ENCODE peak calls at places on chromosomes 12 and 14, in six cellular contexts. One of them, this sample, is unnamed.

GRCh38 chr12:57985685-57986084 is 44.3 kb downstream of the ATP23 start:
- ATAC-seq in GM23338: no peak
- ATAC-seq in HCT116: no peak
- ATAC-seq in GM12878: no peak
- ATAC-seq in upper lobe of left lung: no peak
- ATAC-seq in HepG2: no peak
- ATAC-seq in this sample: no peak

GRCh38 chr14:38837333-38838048 is 265.5 kb downstream of the SEC23A start:
- ATAC-seq in GM23338: peak
- ATAC-seq in HCT116: peak
- ATAC-seq in GM12878: no peak
- ATAC-seq in upper lobe of left lung: peak
- ATAC-seq in HepG2: peak
- ATAC-seq in this sample: no peak

GRCh38 chr14:69138189-69138535 is 14.8 kb downstream of the DCAF5 start:
- ATAC-seq in GM23338: no peak
- ATAC-seq in HCT116: no peak
- ATAC-seq in GM12878: no peak
- ATAC-seq in upper lobe of left lung: peak
- ATAC-seq in HepG2: no peak
- ATAC-seq in this sample: peak

GRCh38 chr12:98172304-98172703 is 343.1 kb upstream of the TMPO start:
- ATAC-seq in GM23338: no peak
- ATAC-seq in HCT116: no peak
- ATAC-seq in GM12878: no peak
- ATAC-seq in upper lobe of left lung: no peak
- ATAC-seq in HepG2: no peak
- ATAC-seq in this sample: no peak

GRCh38 chr14:70871863-70872677 is 35.2 kb upstream of the PCNX1 start:
- ATAC-seq in GM23338: no peak
- ATAC-seq in HCT116: no peak
- ATAC-seq in GM12878: peak
- ATAC-seq in upper lobe of left lung: no peak
- ATAC-seq in HepG2: peak
- ATAC-seq in this sample: no peak

GRCh38 chr12:21940972-21941521 is at the start of gene ABCC9:
- ATAC-seq in GM23338: peak
- ATAC-seq in HCT116: no peak
- ATAC-seq in GM12878: no peak
- ATAC-seq in upper lobe of left lung: peak
- ATAC-seq in HepG2: peak
- ATAC-seq in this sample: peak

GRCh38 chr12:11661491-11662085 is 12.1 kb downstream of the ETV6 start:
- ATAC-seq in GM23338: peak
- ATAC-seq in HCT116: no peak
- ATAC-seq in GM12878: no peak
- ATAC-seq in upper lobe of left lung: peak
- ATAC-seq in HepG2: no peak
- ATAC-seq in this sample: no peak

GRCh38 chr14:72476657-72477499 is 417.0 kb downstream of the DPF3 start:
- ATAC-seq in GM23338: no peak
- ATAC-seq in HCT116: peak
- ATAC-seq in GM12878: peak
- ATAC-seq in upper lobe of left lung: peak
- ATAC-seq in HepG2: no peak
- ATAC-seq in this sample: no peak

GRCh38 chr12:103858953-103859601 is 18.0 kb upstream of the NT5DC3 start:
- ATAC-seq in GM23338: no peak
- ATAC-seq in HCT116: peak
- ATAC-seq in GM12878: no peak
- ATAC-seq in upper lobe of left lung: peak
- ATAC-seq in HepG2: peak
- ATAC-seq in this sample: peak

GRCh38 chr14:101813171-101813759 is 51.8 kb downstream of the PPP2R5C start:
- ATAC-seq in GM23338: no peak
- ATAC-seq in HCT116: no peak
- ATAC-seq in GM12878: no peak
- ATAC-seq in upper lobe of left lung: peak
- ATAC-seq in HepG2: no peak
- ATAC-seq in this sample: peak

GRCh38 chr12:118055144-118055557 is 5.8 kb downstream of the WSB2 start:
- ATAC-seq in GM23338: peak
- ATAC-seq in HCT116: peak
- ATAC-seq in GM12878: peak
- ATAC-seq in upper lobe of left lung: peak
- ATAC-seq in HepG2: peak
- ATAC-seq in this sample: no peak

GRCh38 chr12:125434936-125435443 is 369.8 kb downstream of the AACS start:
- ATAC-seq in GM23338: no peak
- ATAC-seq in HCT116: no peak
- ATAC-seq in GM12878: peak
- ATAC-seq in upper lobe of left lung: no peak
- ATAC-seq in HepG2: no peak
- ATAC-seq in this sample: no peak

GRCh38 chr12:14841761-14842160 is 1.6 kb downstream of the ART4 start:
- ATAC-seq in GM23338: no peak
- ATAC-seq in HCT116: no peak
- ATAC-seq in GM12878: no peak
- ATAC-seq in upper lobe of left lung: peak
- ATAC-seq in HepG2: peak
- ATAC-seq in this sample: peak

GRCh38 chr14:56150645-56151345 is 32.6 kb downstream of the PELI2 start:
- ATAC-seq in GM23338: peak
- ATAC-seq in HCT116: peak
- ATAC-seq in GM12878: no peak
- ATAC-seq in upper lobe of left lung: no peak
- ATAC-seq in HepG2: no peak
- ATAC-seq in this sample: no peak

GRCh38 chr12:31896514-31897039 is 62.6 kb upstream of the RESF1 start:
- ATAC-seq in GM23338: no peak
- ATAC-seq in HCT116: no peak
- ATAC-seq in GM12878: peak
- ATAC-seq in upper lobe of left lung: peak
- ATAC-seq in HepG2: no peak
- ATAC-seq in this sample: peak

GRCh38 chr12:69703146-69703642 is 4.1 kb upstream of the BEST3 start:
- ATAC-seq in GM23338: peak
- ATAC-seq in HCT116: no peak
- ATAC-seq in GM12878: no peak
- ATAC-seq in upper lobe of left lung: no peak
- ATAC-seq in HepG2: no peak
- ATAC-seq in this sample: no peak

GRCh38 chr14:103879570-103880333 is 32.4 kb upstream of the PPP1R13B start:
- ATAC-seq in GM23338: peak
- ATAC-seq in HCT116: peak
- ATAC-seq in GM12878: no peak
- ATAC-seq in upper lobe of left lung: peak
- ATAC-seq in HepG2: peak
- ATAC-seq in this sample: peak

GRCh38 chr12:104155711-104156555 is 17.9 kb upstream of the NFYB start:
- ATAC-seq in GM23338: no peak
- ATAC-seq in HCT116: no peak
- ATAC-seq in GM12878: no peak
- ATAC-seq in upper lobe of left lung: no peak
- ATAC-seq in HepG2: no peak
- ATAC-seq in this sample: no peak

GRCh38 chr12:113332688-113333087 is 2.2 kb downstream of the SLC8B1 start:
- ATAC-seq in GM23338: no peak
- ATAC-seq in HCT116: no peak
- ATAC-seq in GM12878: no peak
- ATAC-seq in upper lobe of left lung: no peak
- ATAC-seq in HepG2: no peak
- ATAC-seq in this sample: no peak

DNA sequence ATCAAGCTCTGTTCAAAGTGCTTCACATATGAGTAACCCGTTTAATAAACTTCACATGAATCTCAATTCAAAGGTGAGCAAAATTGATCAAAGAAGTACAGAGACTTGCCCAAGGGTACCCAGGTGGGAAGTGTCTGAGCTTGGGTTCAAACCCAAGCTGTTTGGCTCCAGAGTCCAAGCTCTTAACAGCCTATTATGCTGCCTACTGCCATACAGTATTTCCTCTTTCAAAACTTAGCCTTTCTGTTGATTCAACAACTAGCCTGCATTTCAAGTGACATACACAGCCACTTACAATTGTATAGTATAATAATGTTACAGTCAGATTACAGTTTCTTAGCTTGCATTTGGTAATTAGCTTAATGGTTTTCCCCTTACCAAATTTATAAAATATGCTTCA is 29.7 kb downstream of the FRMD6 start:
- ATAC-seq in GM23338: no peak
- ATAC-seq in HCT116: no peak
- ATAC-seq in GM12878: no peak
- ATAC-seq in upper lobe of left lung: no peak
- ATAC-seq in HepG2: peak
- ATAC-seq in this sample: no peak
- TF ChIP-seq POLR2AphosphoS5 in GM23338: no peak
- TF ChIP-seq POLR2AphosphoS5 in HCT116: no peak
- TF ChIP-seq POLR2AphosphoS5 in GM12878: no peak
- TF ChIP-seq POLR2AphosphoS5 in upper lobe of left lung: no peak
- TF ChIP-seq POLR2AphosphoS5 in HepG2: no peak
- TF ChIP-seq POLR2AphosphoS5 in this sample: no peak

DNA sequence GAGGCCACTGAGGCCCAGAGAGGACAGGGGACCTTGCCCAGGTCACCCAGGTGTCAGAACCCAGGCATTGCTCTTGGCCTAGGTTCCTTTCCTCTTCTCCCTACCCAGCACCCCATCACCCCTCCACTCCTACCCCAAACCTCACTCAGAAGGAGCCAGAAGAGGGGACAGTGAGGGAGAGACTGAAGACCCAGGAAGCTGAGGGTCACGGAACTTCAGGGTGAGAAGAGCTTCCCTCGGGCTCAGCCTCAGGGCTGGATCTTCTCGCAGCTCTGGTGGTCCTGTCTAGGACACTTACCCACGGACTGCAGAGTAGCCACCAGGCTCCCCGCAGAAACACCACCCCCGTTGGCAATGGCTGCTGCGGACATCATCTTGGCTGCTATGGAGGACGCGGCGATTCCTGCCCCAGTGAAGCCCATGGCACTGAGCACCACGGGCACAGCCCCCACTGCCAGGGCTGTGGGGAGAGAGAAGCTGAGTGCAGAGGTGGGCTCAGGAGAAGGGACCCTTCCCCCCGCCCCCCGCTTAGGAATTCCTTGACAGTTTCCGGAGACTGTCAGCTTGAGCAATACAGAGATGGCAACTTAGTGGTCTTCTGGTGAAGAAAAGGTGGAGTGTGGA is 1.1 kb downstream of the IFI27L2 start:
- ATAC-seq in GM23338: no peak
- ATAC-seq in HCT116: no peak
- ATAC-seq in GM12878: no peak
- ATAC-seq in upper lobe of left lung: no peak
- ATAC-seq in HepG2: peak
- ATAC-seq in this sample: no peak
- H3K4me3 ChIP-seq in GM23338: peak
- H3K4me3 ChIP-seq in HCT116: peak
- H3K4me3 ChIP-seq in GM12878: peak
- H3K4me3 ChIP-seq in upper lobe of left lung: no peak
- H3K4me3 ChIP-seq in HepG2: no peak
- H3K4me3 ChIP-seq in this sample: no peak

GRCh38 chr14:24072881-24073877 is 1.8 kb downstream of the CPNE6 start:
- ATAC-seq in GM23338: peak
- ATAC-seq in HCT116: no peak
- ATAC-seq in GM12878: no peak
- ATAC-seq in upper lobe of left lung: no peak
- ATAC-seq in HepG2: no peak
- ATAC-seq in this sample: no peak

GRCh38 chr14:24076302-24076601 is 4.9 kb downstream of the CPNE6 start:
- ATAC-seq in GM23338: no peak
- ATAC-seq in HCT116: no peak
- ATAC-seq in GM12878: no peak
- ATAC-seq in upper lobe of left lung: no peak
- ATAC-seq in HepG2: no peak
- ATAC-seq in this sample: no peak

GRCh38 chr14:24075485-24076301 is 4.3 kb downstream of the CPNE6 start:
- ATAC-seq in GM23338: no peak
- ATAC-seq in HCT116: no peak
- ATAC-seq in GM12878: peak
- ATAC-seq in upper lobe of left lung: no peak
- ATAC-seq in HepG2: peak
- ATAC-seq in this sample: no peak

GRCh38 chr14:24077086-24077485 is 5.7 kb downstream of the CPNE6 start:
- ATAC-seq in GM23338: no peak
- ATAC-seq in HCT116: no peak
- ATAC-seq in GM12878: no peak
- ATAC-seq in upper lobe of left lung: no peak
- ATAC-seq in HepG2: no peak
- ATAC-seq in this sample: no peak

DNA sequence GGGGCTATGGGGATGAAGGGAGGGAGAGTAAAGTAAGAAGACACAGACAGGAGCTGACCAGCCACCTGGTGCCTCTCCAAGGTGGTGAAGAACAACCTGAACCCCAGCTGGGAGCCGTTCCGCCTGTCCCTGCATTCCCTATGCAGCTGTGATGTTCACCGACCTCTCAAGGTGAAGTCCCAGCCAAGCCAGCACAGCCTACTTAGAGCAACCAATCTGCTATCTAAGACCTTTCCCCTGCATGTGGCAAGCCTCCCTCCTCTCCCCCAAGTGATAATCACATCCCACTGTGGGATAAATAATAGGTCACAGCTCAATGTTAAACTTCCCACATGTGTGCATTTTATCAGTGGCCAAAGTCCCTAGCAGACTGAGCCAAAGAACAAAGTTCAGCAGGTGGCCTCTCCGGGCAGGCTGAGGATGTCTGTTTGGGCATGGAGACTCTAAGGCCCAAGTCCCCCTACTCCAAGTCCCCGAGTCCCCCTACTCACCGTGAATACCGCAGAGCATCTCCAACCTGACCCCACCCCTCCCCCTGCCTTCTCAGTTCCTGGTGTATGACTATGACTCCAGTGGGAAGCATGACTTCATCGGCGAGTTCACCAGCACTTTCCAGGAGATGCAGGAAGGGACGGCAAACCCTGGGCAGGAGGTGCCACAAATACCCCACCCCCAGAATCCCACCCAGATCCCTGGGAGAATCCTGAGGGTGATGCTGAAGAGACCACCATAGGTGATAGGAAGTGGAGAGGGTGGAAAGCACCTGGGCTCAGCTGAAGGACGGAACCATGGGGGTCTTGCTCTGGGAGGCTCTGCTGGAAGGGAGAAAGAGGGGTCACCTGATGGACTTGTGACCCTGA is 3.5 kb downstream of the CPNE6 start:
- ATAC-seq in GM23338: no peak
- ATAC-seq in HCT116: no peak
- ATAC-seq in GM12878: no peak
- ATAC-seq in upper lobe of left lung: no peak
- ATAC-seq in HepG2: peak
- ATAC-seq in this sample: no peak
- TF ChIP-seq POLR2AphosphoS5 in GM23338: no peak
- TF ChIP-seq POLR2AphosphoS5 in HCT116: no peak
- TF ChIP-seq POLR2AphosphoS5 in GM12878: no peak
- TF ChIP-seq POLR2AphosphoS5 in upper lobe of left lung: no peak
- TF ChIP-seq POLR2AphosphoS5 in HepG2: no peak
- TF ChIP-seq POLR2AphosphoS5 in this sample: no peak

DNA sequence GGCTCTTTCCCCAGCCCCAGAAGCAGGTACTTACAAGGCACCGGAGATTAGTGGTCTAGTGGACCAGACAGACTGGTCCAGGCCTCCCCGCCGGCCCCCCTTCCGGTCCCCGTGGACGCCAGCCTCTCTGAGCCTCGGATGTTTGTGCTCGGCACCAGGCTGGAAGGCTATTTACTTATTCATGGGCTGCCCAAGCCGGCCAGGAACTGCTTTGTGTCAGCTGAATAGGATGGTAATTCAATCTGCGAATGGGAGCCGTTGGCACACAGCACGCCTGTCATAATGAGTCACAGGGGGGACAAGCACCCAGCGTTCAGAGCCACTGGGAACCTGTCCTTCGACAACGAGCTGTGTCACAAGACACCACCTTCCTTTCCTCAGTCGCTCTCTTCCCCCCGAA is 82.3 kb downstream of the RIMBP2 start:
- ATAC-seq in GM23338: peak
- ATAC-seq in HCT116: no peak
- ATAC-seq in GM12878: no peak
- ATAC-seq in upper lobe of left lung: no peak
- ATAC-seq in HepG2: no peak
- ATAC-seq in this sample: no peak
- H3K4me3 ChIP-seq in GM23338: no peak
- H3K4me3 ChIP-seq in HCT116: no peak
- H3K4me3 ChIP-seq in GM12878: no peak
- H3K4me3 ChIP-seq in upper lobe of left lung: no peak
- H3K4me3 ChIP-seq in HepG2: no peak
- H3K4me3 ChIP-seq in this sample: no peak

This sample was measured in gastroesophageal sphincter.